ENCODE peak calls at places on chromosome 2, in six cellular contexts. F is fibroblast of mammary gland, X is AG10803, E is fibroblast of lung, C is cardiac fibroblast, Q is kidney epithelial cell. Y is an unnamed sample.
A peak's percentile ranks its signal among the peaks of the same experiment; 100 is the strongest.

GRCh38 chr2:1268034-1268433 is 145.2 kb upstream of the TPO start:
- DNase-seq in F (no peak), X (no peak), E (no peak), C (no peak), Q (no peak), Y (no peak)

GRCh38 chr2:96802281-96802595 is 13.8 kb upstream of the CNNM3 start:
- DNase-seq in F (no peak), X (no peak), E (no peak), C (no peak), Q (no peak), Y (no peak)

GRCh38 chr2:72204782-72205545 is 57.3 kb upstream of the CYP26B1 start:
- DNase-seq in F (peak; percentile 72), X (peak; percentile 11), E (peak; percentile 50), C (peak; percentile 42), Q (no peak), Y (no peak)

GRCh38 chr2:98867539-98868309 is 68.3 kb downstream of the CRACDL start:
- DNase-seq in F (peak; percentile 74), X (peak; percentile 12), E (peak; percentile 32), C (peak; percentile 6), Q (no peak), Y (no peak)

GRCh38 chr2:37523861-37524362 is 147.5 kb downstream of the CDC42EP3 start:
- DNase-seq in F (peak; percentile 84), X (peak; percentile 93), E (peak; percentile 96), C (peak; percentile 90), Q (no peak), Y (peak; percentile 46)

GRCh38 chr2:10009811-10010781 is 33.3 kb upstream of the KLF11 start:
- DNase-seq in F (peak; percentile 74), X (peak; percentile 81), E (peak; percentile 68), C (peak; percentile 76), Q (no peak), Y (peak; percentile 11)

GRCh38 chr2:25543939-25544338 is 129.4 kb downstream of the DTNB start:
- DNase-seq in F (no peak), X (no peak), E (no peak), C (no peak), Q (no peak), Y (no peak)

GRCh38 chr2:190301032-190301431 is 18.6 kb downstream of the HIBCH start:
- DNase-seq in F (no peak), X (no peak), E (no peak), C (no peak), Q (no peak), Y (no peak)

GRCh38 chr2:88654714-88655113 is 27.4 kb upstream of the EIF2AK3 start:
- DNase-seq in F (peak; percentile 76), X (peak; percentile 22), E (peak; percentile 77), C (peak; percentile 34), Q (no peak), Y (no peak)

GRCh38 chr2:20040489-20041172 is 10.8 kb downstream of the LAPTM4A start:
- DNase-seq in F (peak; percentile 64), X (no peak), E (no peak), C (no peak), Q (no peak), Y (no peak)

GRCh38 chr2:12928706-12929291 is 212.1 kb downstream of the TRIB2 start:
- DNase-seq in F (no peak), X (no peak), E (peak; percentile 20), C (no peak), Q (no peak), Y (no peak)

GRCh38 chr2:20595439-20596192 is 55.3 kb downstream of the HS1BP3 start:
- DNase-seq in F (peak; percentile 83), X (peak; percentile 24), E (peak; percentile 70), C (peak; percentile 74), Q (no peak), Y (peak; percentile 80)

GRCh38 chr2:102485151-102485769 is 12.2 kb downstream of the SLC9A4 start:
- DNase-seq in F (peak; percentile 1), X (no peak), E (peak; percentile 45), C (no peak), Q (no peak), Y (no peak)

GRCh38 chr2:235533203-235533602 is 39.4 kb downstream of the AGAP1 start:
- DNase-seq in F (peak; percentile 22), X (peak; percentile 29), E (no peak), C (no peak), Q (no peak), Y (no peak)

GRCh38 chr2:206614825-206615224 is 27.5 kb upstream of the FAM237A start:
- DNase-seq in F (peak; percentile 2), X (no peak), E (peak; percentile 6), C (peak; percentile 1), Q (no peak), Y (no peak)

GRCh38 chr2:7594211-7594610 is 677.0 kb downstream of the RNF144A start:
- DNase-seq in F (no peak), X (no peak), E (no peak), C (no peak), Q (no peak), Y (no peak)

GRCh38 chr2:218036371-218036770 is 32.7 kb upstream of the RUFY4 start:
- DNase-seq in F (no peak), X (no peak), E (no peak), C (no peak), Q (no peak), Y (no peak)
- TF ChIP-seq CTCF in F (no peak), X (peak; percentile 16), E (peak; percentile 7), C (peak; percentile 1), Q (no peak), Y (peak; percentile 18)

DNA sequence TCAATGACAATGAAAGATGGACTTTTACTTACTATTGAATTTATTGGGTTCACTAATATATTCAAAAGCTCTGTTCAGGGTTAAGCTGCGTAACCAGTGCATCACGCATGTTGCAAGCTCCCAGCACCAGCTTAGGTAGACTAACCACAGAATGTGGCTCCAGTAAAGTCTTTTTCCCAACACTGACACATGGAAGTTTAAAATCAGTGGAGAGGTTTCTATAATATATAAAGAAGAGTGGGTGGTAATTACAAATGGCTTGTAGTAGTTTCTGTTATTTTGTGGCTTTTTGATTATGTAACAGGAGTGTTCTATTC is 1.9 kb downstream of the PLCL1 start:
- DNase-seq in F (no peak), X (peak; percentile 21), E (no peak), C (no peak), Q (no peak), Y (no peak)
- H3K4me3 ChIP-seq in F (no peak overlapping the region), X (no peak overlapping the region), E (peak overlapping the region; percentile 66), C (no peak overlapping the region), Q (no peak overlapping the region), Y (no peak overlapping the region)

GRCh38 chr2:222169346-222169745 is 129.5 kb downstream of the PAX3 start:
- DNase-seq in F (no peak), X (peak; percentile 36), E (no peak), C (peak; percentile 3), Q (peak; percentile 26), Y (peak; percentile 85)

DNA sequence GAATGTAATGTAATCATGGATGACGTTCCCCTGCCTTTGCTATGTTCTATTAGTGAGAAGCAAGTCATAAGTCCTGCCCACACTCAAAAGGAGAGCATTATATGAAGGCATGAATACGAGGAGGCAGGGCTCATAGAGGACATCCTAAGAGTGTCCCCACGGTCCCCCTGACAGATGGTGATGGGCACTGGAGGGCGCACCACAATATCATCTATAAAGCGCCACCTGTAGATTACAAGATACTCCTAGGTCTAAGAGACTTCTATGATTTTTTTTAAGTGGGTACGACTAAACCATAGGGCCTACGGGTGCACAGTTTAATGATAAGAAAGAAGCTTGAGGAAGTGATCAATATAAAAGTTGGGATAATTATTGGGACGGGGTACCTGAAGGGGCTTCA is 131.0 kb downstream of the PAX3 start:
- DNase-seq in F (no peak), X (no peak), E (no peak), C (no peak), Q (no peak), Y (no peak)
- TF ChIP-seq CTCF in F (no peak), X (no peak), E (no peak), C (no peak), Q (no peak), Y (no peak)

GRCh38 chr2:217338306-217338916 is 478.5 kb upstream of the TNP1 start:
- DNase-seq in F (peak; percentile 91), X (peak; percentile 97), E (peak; percentile 80), C (peak; percentile 48), Q (peak; percentile 25), Y (peak; percentile 41)

GRCh38 chr2:217336694-217337093 is 476.8 kb upstream of the TNP1 start:
- DNase-seq in F (no peak), X (no peak), E (no peak), C (no peak), Q (no peak), Y (no peak)

GRCh38 chr2:217340899-217341298 is 481.0 kb upstream of the TNP1 start:
- DNase-seq in F (no peak), X (no peak), E (no peak), C (no peak), Q (no peak), Y (no peak)

GRCh38 chr2:217340176-217340575 is 480.3 kb upstream of the TNP1 start:
- DNase-seq in F (no peak), X (no peak), E (no peak), C (no peak), Q (no peak), Y (no peak)

GRCh38 chr2:217339753-217340152 is 479.9 kb upstream of the TNP1 start:
- DNase-seq in F (no peak), X (no peak), E (no peak), C (no peak), Q (no peak), Y (no peak)
- H3K4me3 ChIP-seq in F (no peak overlapping the region), X (no peak overlapping the region), E (no peak overlapping the region), C (no peak overlapping the region), Q (no peak overlapping the region), Y (no peak overlapping the region)

GRCh38 chr2:167333245-167333644 is 445.0 kb downstream of the XIRP2 start:
- DNase-seq in F (no peak), X (no peak), E (no peak), C (no peak), Q (no peak), Y (no peak)

GRCh38 chr2:167334343-167334742 is 446.1 kb downstream of the XIRP2 start:
- DNase-seq in F (no peak), X (no peak), E (no peak), C (no peak), Q (no peak), Y (no peak)

GRCh38 chr2:167332358-167332757 is 444.1 kb downstream of the XIRP2 start:
- DNase-seq in F (no peak), X (no peak), E (no peak), C (no peak), Q (no peak), Y (no peak)

GRCh38 chr2:167335627-167336026 is 447.3 kb downstream of the XIRP2 start:
- DNase-seq in F (peak; percentile 47), X (no peak), E (peak; percentile 5), C (peak; percentile 1), Q (no peak), Y (no peak)

GRCh38 chr2:167331636-167332232 is 443.5 kb downstream of the XIRP2 start:
- DNase-seq in F (no peak), X (no peak), E (no peak), C (peak; percentile 1), Q (no peak), Y (no peak)
- TF ChIP-seq CTCF in F (peak; percentile 23), X (no peak), E (peak; percentile 17), C (peak; percentile 19), Q (no peak), Y (no peak)